ENCODE peak calls at places on chromosomes 13 and 19, in five cellular contexts. V, S, N, P and X are unnamed samples.

GRCh38 chr13:112066624-112067004 is 335 bp upstream of the SOX1 start:
- DNase-seq in S (peak; percentile 4), V (peak; percentile 38), N (peak; percentile 18), P (no peak), X (no peak)

GRCh38 chr13:77522444-77522843 is 13.1 kb upstream of the SCEL start:
- DNase-seq in N (no peak), S (no peak), V (no peak), P (no peak), X (no peak)

GRCh38 chr19:8631425-8631819 is 989 bp downstream of the NFILZ start:
- DNase-seq in N (peak; percentile 47), S (no peak), V (peak; percentile 61), P (no peak), X (no peak)

GRCh38 chr13:41962994-41963393 is 2.1 kb upstream of the VWA8 start:
- DNase-seq in S (no peak), V (peak; percentile 14), N (no peak), P (no peak), X (no peak)

GRCh38 chr19:46617566-46618079 is 7.3 kb downstream of the PTGIR start:
- DNase-seq in S (no peak), P (no peak), V (no peak), N (no peak), X (no peak)

GRCh38 chr13:45367358-45367757 is 26.4 kb upstream of the TPT1 start:
- DNase-seq in V (peak; percentile 76), N (peak; percentile 79), S (peak; percentile 81), P (peak; percentile 97), X (peak; percentile 88)

GRCh38 chr19:1270168-1270853 is 1.2 kb downstream of the CIRBP start:
- DNase-seq in N (no peak), S (no peak), P (no peak), V (no peak), X (no peak)

GRCh38 chr19:56942749-56943148 is 102.2 kb upstream of the PEG3 start:
- DNase-seq in P (no peak), N (no peak), V (no peak), S (no peak), X (peak; percentile 26)

GRCh38 chr19:11191273-11191755 is 6.0 kb downstream of the KANK2 start:
- DNase-seq in V (peak; percentile 80), S (no peak), N (peak; percentile 57), P (no peak), X (no peak)

GRCh38 chr19:1070576-1070930 is 3.6 kb downstream of the ARHGAP45 start:
- DNase-seq in P (no peak), V (no peak), S (no peak), N (no peak), X (no peak)

GRCh38 chr19:10753305-10753704 is 35.4 kb downstream of the DNM2 start:
- DNase-seq in S (no peak), N (no peak), P (no peak), V (no peak), X (no peak)

GRCh38 chr13:72804301-72804700 is 22.4 kb downstream of the PIBF1 start:
- DNase-seq in P (no peak), S (no peak), N (no peak), V (no peak), X (no peak)

GRCh38 chr13:110782185-110782584 is 68.7 kb downstream of the ING1 start:
- DNase-seq in N (no peak), S (no peak), V (no peak), P (no peak), X (no peak)

GRCh38 chr13:113219311-113219940 is 10.0 kb downstream of the CUL4A start:
- DNase-seq in S (no peak), P (no peak), N (no peak), V (no peak), X (no peak)

GRCh38 chr19:43595999-43596841 is at the start of the genes IRGQ and ZNF576:
- DNase-seq in S (peak; percentile 100), P (peak; percentile 98), V (peak; percentile 99), N (peak; percentile 100), X (peak; percentile 99)
- TF ChIP-seq CTCF in S (no peak), P (no peak), V (no peak), N (no peak), X (peak; percentile 12)

DNA sequence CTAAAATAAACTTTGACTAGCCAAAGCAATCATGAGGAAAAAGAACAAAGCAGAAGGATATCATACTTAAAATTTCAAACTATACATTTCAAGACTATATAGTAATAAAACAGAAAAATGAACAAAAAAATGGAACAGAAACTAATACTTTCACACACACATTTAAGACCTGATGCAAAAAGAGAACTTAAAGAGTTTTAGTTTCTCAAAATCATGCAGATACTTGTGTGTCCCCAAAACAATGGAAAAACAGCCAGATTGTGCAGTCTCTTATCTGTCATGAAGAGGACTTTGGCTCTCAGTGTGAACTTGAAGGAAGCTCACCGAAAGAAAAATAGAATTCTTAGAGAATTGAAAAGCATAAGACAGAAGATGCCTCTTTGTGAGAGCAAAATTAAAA is 16.1 kb downstream of the ZNF506 start:
- DNase-seq in P (no peak), S (no peak), N (no peak), V (no peak), X (no peak)
- TF ChIP-seq CTCF in P (no peak), S (no peak), N (no peak), V (no peak), X (no peak)

GRCh38 chr19:51391073-51391611 is 751 bp upstream of the C19orf84 start:
- DNase-seq in P (no peak), S (no peak), N (no peak), V (no peak), X (no peak)

GRCh38 chr19:51398096-51398704 is 7.8 kb upstream of the C19orf84 start:
- DNase-seq in N (peak; percentile 37), P (no peak), V (peak; percentile 29), S (no peak), X (no peak)

GRCh38 chr19:51396175-51396574 is 5.8 kb upstream of the C19orf84 start:
- DNase-seq in S (no peak), V (no peak), P (no peak), N (no peak), X (no peak)

GRCh38 chr19:51389143-51389542 is 1.2 kb downstream of the C19orf84 start:
- DNase-seq in V (no peak), N (no peak), P (no peak), S (no peak), X (no peak)

DNA sequence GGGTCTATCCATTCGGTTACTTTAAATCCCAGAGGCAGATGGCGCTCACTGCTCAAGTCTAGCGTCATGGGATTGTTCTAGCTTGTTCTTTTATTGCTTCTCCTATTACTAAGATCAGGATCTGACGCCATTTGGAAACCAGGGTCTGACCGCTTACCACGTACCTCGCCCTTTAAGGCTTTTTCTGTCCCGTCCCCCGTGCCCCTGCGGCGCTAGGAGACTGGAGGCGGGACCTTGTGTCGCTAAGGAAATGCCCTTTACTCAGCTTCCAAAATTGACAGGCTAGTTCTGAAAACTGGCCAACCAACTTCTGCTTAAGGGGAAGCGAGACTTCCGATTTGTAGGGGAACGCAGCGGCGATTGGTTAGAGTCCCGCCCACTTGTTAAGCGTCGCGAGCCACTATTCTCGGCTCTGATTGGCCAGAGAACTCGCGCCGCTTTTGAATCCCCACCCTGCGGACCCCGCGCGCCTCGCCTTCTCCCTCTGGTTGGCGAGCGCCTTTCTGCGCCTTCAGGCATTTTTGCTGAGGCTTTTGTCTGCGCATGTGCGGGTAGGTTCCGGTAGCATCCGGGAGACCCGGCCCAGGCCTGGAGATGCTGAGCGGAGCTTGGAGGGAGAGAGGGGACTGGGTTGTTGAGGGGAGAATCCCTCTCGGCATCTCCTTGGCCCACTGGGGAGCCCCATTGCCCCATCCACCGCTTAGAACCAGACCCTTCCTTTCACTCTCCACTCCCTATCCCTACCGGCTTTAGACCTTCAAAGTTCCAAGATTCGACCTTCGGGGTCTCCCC is 3.9 kb upstream of the C19orf84 start:
- DNase-seq in P (peak; percentile 96), S (peak; percentile 70), N (peak; percentile 99), V (peak; percentile 99), X (peak; percentile 93)
- TF ChIP-seq CTCF in P (no peak), S (no peak), N (no peak), V (peak; percentile 17), X (peak; percentile 19)

GRCh38 chr13:28819046-28819747 is 942 bp upstream of the MTUS2 start:
- DNase-seq in P (no peak), N (peak; percentile 35), V (peak; percentile 17), S (no peak), X (no peak)

GRCh38 chr13:28822801-28823200 is 2.7 kb downstream of the MTUS2 start:
- DNase-seq in N (no peak), V (no peak), P (no peak), S (no peak), X (no peak)

GRCh38 chr13:28822161-28822560 is 2.0 kb downstream of the MTUS2 start:
- DNase-seq in P (no peak), N (no peak), S (no peak), V (no peak), X (no peak)

GRCh38 chr13:28819748-28820098 is 416 bp upstream of the MTUS2 start:
- DNase-seq in V (peak; percentile 8), S (peak; percentile 6), P (no peak), N (peak; percentile 45), X (peak; percentile 87)

GRCh38 chr13:28820099-28821051 is at the start of gene MTUS2:
- DNase-seq in S (no peak), V (no peak), P (no peak), N (no peak), X (no peak)
- TF ChIP-seq CTCF in S (no peak), V (no peak), P (no peak), N (no peak), X (no peak)

GRCh38 chr13:90436697-90437096 is 910.8 kb upstream of the MIR17HG start:
- DNase-seq in P (no peak), V (no peak), S (no peak), N (no peak), X (no peak)
- TF ChIP-seq CTCF in P (no peak), V (no peak), S (no peak), N (no peak), X (no peak)

GRCh38 chr19:55640043-55640576 is 692 bp upstream of the ZNF580 start:
- DNase-seq in P (no peak), V (peak; percentile 75), N (peak; percentile 78), S (peak; percentile 67), X (peak; percentile 72)
- TF ChIP-seq CTCF in P (peak; percentile 52), V (peak; percentile 40), N (peak; percentile 37), S (peak; percentile 47), X (peak; percentile 63)

DNA sequence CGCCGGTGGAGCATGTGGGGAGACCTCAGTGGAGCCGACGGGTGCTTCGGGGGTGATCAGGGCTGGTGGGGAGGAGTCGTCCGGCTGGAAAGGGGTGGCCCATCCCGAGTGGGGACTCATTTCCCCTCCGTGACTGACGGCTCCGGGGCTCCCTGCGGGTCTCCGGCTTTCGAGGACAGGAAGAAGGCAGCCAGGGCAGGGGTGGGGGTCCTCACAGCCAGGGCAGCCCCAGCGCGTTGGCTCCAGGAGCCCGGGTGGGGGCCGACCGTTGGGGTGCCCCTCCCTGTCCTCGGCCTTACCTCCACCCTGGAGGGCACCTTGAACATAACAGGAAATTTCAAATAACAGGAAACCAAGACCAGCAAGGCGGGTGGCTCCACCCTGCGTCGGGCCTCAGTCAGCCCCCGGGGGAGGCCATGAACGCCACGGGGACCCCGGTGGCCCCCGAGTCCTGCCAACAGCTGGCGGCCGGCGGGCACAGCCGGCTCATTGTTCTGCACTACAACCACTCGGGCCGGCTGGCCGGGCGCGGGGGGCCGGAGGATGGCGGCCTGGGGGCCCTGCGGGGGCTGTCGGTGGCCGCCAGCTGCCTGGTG is at the start of gene S1PR4:
- DNase-seq in P (no peak), V (no peak), N (no peak), S (peak; percentile 63), X (peak; percentile 81)
- TF ChIP-seq CTCF in P (no peak), V (no peak), N (no peak), S (peak; percentile 46), X (no peak)